ENCODE peak calls at places on chromosomes 16 and 17, in ten cellular contexts. One of them, this sample, is unnamed.

GRCh38 chr17:42744283-42744805 is 496 bp downstream of the EZH1 start:
- DNase-seq in skeletal muscle cell: no peak
- DNase-seq in astrocyte of the spinal cord: peak; percentile 36
- DNase-seq in heart left ventricle: peak; percentile 85
- DNase-seq in heart right ventricle: peak; percentile 83
- DNase-seq in pancreas: peak; percentile 92
- DNase-seq in adrenal gland: peak; percentile 80
- DNase-seq in testis: peak; percentile 82
- DNase-seq in CD4-positive, CD25-positive, alpha-beta regulatory T cell: peak; percentile 44
- DNase-seq in mesenchymal stem cell: peak; percentile 63
- DNase-seq in this sample: no peak

GRCh38 chr17:55770220-55770870 is 19.5 kb downstream of the PCTP start:
- DNase-seq in testis: no peak
- DNase-seq in pancreas: no peak
- DNase-seq in astrocyte of the spinal cord: peak; percentile 62
- DNase-seq in heart left ventricle: no peak
- DNase-seq in heart right ventricle: no peak
- DNase-seq in skeletal muscle cell: peak; percentile 39
- DNase-seq in adrenal gland: no peak
- DNase-seq in mesenchymal stem cell: peak; percentile 78
- DNase-seq in CD4-positive, CD25-positive, alpha-beta regulatory T cell: peak; percentile 2
- DNase-seq in this sample: peak; percentile 45

GRCh38 chr16:69942099-69942491 is 9.0 kb upstream of the CLEC18A start:
- DNase-seq in CD4-positive, CD25-positive, alpha-beta regulatory T cell: no peak
- DNase-seq in pancreas: no peak
- DNase-seq in mesenchymal stem cell: no peak
- DNase-seq in heart left ventricle: peak; percentile 22
- DNase-seq in testis: peak; percentile 3
- DNase-seq in astrocyte of the spinal cord: no peak
- DNase-seq in heart right ventricle: no peak
- DNase-seq in skeletal muscle cell: no peak
- DNase-seq in adrenal gland: peak; percentile 6
- DNase-seq in this sample: no peak

GRCh38 chr17:58421711-58422110 is 4.4 kb upstream of the RNF43 start:
- DNase-seq in mesenchymal stem cell: no peak
- DNase-seq in heart right ventricle: no peak
- DNase-seq in skeletal muscle cell: no peak
- DNase-seq in heart left ventricle: no peak
- DNase-seq in adrenal gland: no peak
- DNase-seq in pancreas: no peak
- DNase-seq in astrocyte of the spinal cord: no peak
- DNase-seq in CD4-positive, CD25-positive, alpha-beta regulatory T cell: no peak
- DNase-seq in testis: no peak
- DNase-seq in this sample: no peak

GRCh38 chr17:2227025-2227699 is 76.4 kb downstream of the SMG6 start:
- DNase-seq in heart right ventricle: no peak
- DNase-seq in CD4-positive, CD25-positive, alpha-beta regulatory T cell: no peak
- DNase-seq in skeletal muscle cell: no peak
- DNase-seq in astrocyte of the spinal cord: no peak
- DNase-seq in testis: no peak
- DNase-seq in mesenchymal stem cell: no peak
- DNase-seq in heart left ventricle: no peak
- DNase-seq in adrenal gland: no peak
- DNase-seq in pancreas: no peak
- DNase-seq in this sample: no peak

GRCh38 chr17:20094777-20095176 is 85.6 kb downstream of the SPECC1 start:
- DNase-seq in pancreas: no peak
- DNase-seq in CD4-positive, CD25-positive, alpha-beta regulatory T cell: no peak
- DNase-seq in heart left ventricle: no peak
- DNase-seq in skeletal muscle cell: no peak
- DNase-seq in heart right ventricle: no peak
- DNase-seq in adrenal gland: no peak
- DNase-seq in astrocyte of the spinal cord: no peak
- DNase-seq in mesenchymal stem cell: no peak
- DNase-seq in testis: no peak
- DNase-seq in this sample: no peak

GRCh38 chr17:44982113-44982702 is 14.1 kb upstream of the C1QL1 start:
- DNase-seq in mesenchymal stem cell: no peak
- DNase-seq in pancreas: no peak
- DNase-seq in skeletal muscle cell: no peak
- DNase-seq in astrocyte of the spinal cord: no peak
- DNase-seq in heart left ventricle: no peak
- DNase-seq in testis: no peak
- DNase-seq in adrenal gland: no peak
- DNase-seq in heart right ventricle: no peak
- DNase-seq in CD4-positive, CD25-positive, alpha-beta regulatory T cell: no peak
- DNase-seq in this sample: no peak

GRCh38 chr17:80263253-80264047 is 2.8 kb downstream of the RNF213 start:
- DNase-seq in mesenchymal stem cell: peak; percentile 88
- DNase-seq in testis: peak; percentile 90
- DNase-seq in CD4-positive, CD25-positive, alpha-beta regulatory T cell: peak; percentile 85
- DNase-seq in adrenal gland: peak; percentile 84
- DNase-seq in pancreas: peak; percentile 86
- DNase-seq in heart left ventricle: peak; percentile 89
- DNase-seq in heart right ventricle: peak; percentile 92
- DNase-seq in skeletal muscle cell: peak; percentile 60
- DNase-seq in astrocyte of the spinal cord: peak; percentile 82
- DNase-seq in this sample: peak; percentile 45

GRCh38 chr16:56269276-56269675 is 78.0 kb downstream of the GNAO1 start:
- DNase-seq in testis: no peak
- DNase-seq in skeletal muscle cell: no peak
- DNase-seq in heart right ventricle: no peak
- DNase-seq in adrenal gland: no peak
- DNase-seq in heart left ventricle: no peak
- DNase-seq in pancreas: no peak
- DNase-seq in mesenchymal stem cell: no peak
- DNase-seq in astrocyte of the spinal cord: no peak
- DNase-seq in CD4-positive, CD25-positive, alpha-beta regulatory T cell: no peak
- DNase-seq in this sample: no peak

GRCh38 chr16:27330542-27330941 is 16.8 kb downstream of the IL4R start:
- DNase-seq in pancreas: no peak
- DNase-seq in heart left ventricle: peak; percentile 66
- DNase-seq in astrocyte of the spinal cord: peak; percentile 97
- DNase-seq in adrenal gland: no peak
- DNase-seq in testis: no peak
- DNase-seq in heart right ventricle: peak; percentile 84
- DNase-seq in skeletal muscle cell: peak; percentile 62
- DNase-seq in CD4-positive, CD25-positive, alpha-beta regulatory T cell: no peak
- DNase-seq in mesenchymal stem cell: peak; percentile 99
- DNase-seq in this sample: peak; percentile 97

GRCh38 chr16:10729649-10730048 is 14.0 kb upstream of the NUBP1 start:
- DNase-seq in CD4-positive, CD25-positive, alpha-beta regulatory T cell: no peak
- DNase-seq in mesenchymal stem cell: no peak
- DNase-seq in testis: peak; percentile 59
- DNase-seq in skeletal muscle cell: no peak
- DNase-seq in pancreas: no peak
- DNase-seq in astrocyte of the spinal cord: peak; percentile 28
- DNase-seq in heart left ventricle: no peak
- DNase-seq in adrenal gland: peak; percentile 86
- DNase-seq in heart right ventricle: no peak
- DNase-seq in this sample: no peak

GRCh38 chr17:72255481-72255880 is 134.7 kb downstream of the SOX9 start:
- DNase-seq in CD4-positive, CD25-positive, alpha-beta regulatory T cell: no peak
- DNase-seq in heart right ventricle: no peak
- DNase-seq in pancreas: no peak
- DNase-seq in skeletal muscle cell: no peak
- DNase-seq in testis: no peak
- DNase-seq in adrenal gland: no peak
- DNase-seq in heart left ventricle: no peak
- DNase-seq in mesenchymal stem cell: no peak
- DNase-seq in astrocyte of the spinal cord: no peak
- DNase-seq in this sample: no peak

GRCh38 chr17:44118427-44119050 is 4.9 kb downstream of the HDAC5 start:
- DNase-seq in heart left ventricle: no peak
- DNase-seq in testis: no peak
- DNase-seq in adrenal gland: no peak
- DNase-seq in skeletal muscle cell: no peak
- DNase-seq in pancreas: no peak
- DNase-seq in heart right ventricle: no peak
- DNase-seq in astrocyte of the spinal cord: no peak
- DNase-seq in CD4-positive, CD25-positive, alpha-beta regulatory T cell: no peak
- DNase-seq in mesenchymal stem cell: no peak
- DNase-seq in this sample: no peak

DNA sequence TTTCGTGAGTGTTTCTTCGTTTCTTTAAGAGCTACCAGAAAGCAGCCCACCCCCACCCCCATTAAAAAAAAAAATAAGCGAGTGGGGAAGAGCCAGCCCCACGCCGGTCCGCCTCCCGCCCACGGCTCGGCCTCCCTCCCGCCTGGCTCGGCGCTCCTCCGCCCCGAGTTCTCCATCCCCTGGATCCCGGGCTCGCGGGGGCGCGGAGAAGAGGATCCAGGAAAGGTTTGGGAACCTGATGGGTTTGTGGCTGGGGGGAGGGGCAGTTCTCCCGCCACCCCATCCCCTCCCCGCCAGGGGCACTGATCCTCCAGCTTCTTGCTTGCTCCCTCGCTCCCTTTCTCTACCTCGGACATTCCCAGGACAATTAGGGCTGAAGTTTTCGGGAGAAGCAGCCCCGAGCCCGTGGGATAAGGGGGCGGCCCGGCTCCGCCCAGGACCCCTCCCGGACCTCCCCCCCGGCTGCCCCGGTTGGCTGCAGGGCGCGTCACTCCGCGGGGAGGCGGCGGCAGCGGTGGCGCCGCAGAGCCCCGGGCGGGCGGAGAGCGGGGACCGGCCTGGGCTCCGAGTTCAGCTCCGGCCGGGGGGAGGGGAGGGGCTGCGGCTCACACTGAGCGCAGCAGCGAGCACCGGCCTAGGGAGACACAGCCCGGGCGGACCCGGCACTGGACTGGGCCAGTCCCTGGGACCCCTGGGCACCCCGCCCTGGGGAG is 1.0 kb upstream of the SALL1 start:
- DNase-seq in testis: peak; percentile 41
- DNase-seq in CD4-positive, CD25-positive, alpha-beta regulatory T cell: no peak
- DNase-seq in skeletal muscle cell: peak; percentile 83
- DNase-seq in heart right ventricle: peak; percentile 71
- DNase-seq in adrenal gland: no peak
- DNase-seq in mesenchymal stem cell: peak; percentile 96
- DNase-seq in pancreas: peak; percentile 76
- DNase-seq in heart left ventricle: peak; percentile 44
- DNase-seq in astrocyte of the spinal cord: peak; percentile 93
- DNase-seq in this sample: peak; percentile 50
- H3K4me3 ChIP-seq in testis: peak overlapping the region; percentile 43
- H3K4me3 ChIP-seq in CD4-positive, CD25-positive, alpha-beta regulatory T cell: no peak overlapping the region
- H3K4me3 ChIP-seq in skeletal muscle cell: peak overlapping the region; percentile 76
- H3K4me3 ChIP-seq in heart right ventricle: peak overlapping the region; percentile 41
- H3K4me3 ChIP-seq in adrenal gland: no peak overlapping the region
- H3K4me3 ChIP-seq in mesenchymal stem cell: peak overlapping the region; percentile 94
- H3K4me3 ChIP-seq in pancreas: peak overlapping the region; percentile 46
- H3K4me3 ChIP-seq in heart left ventricle: peak overlapping the region; percentile 59
- H3K4me3 ChIP-seq in astrocyte of the spinal cord: peak overlapping the region; percentile 82
- H3K4me3 ChIP-seq in this sample: peak overlapping the region; percentile 58

GRCh38 chr16:89827383-89828198 is 684 bp upstream of the SPIRE2 start:
- DNase-seq in CD4-positive, CD25-positive, alpha-beta regulatory T cell: no peak
- DNase-seq in skeletal muscle cell: no peak
- DNase-seq in testis: peak; percentile 57
- DNase-seq in adrenal gland: peak; percentile 60
- DNase-seq in pancreas: peak; percentile 84
- DNase-seq in heart left ventricle: peak; percentile 65
- DNase-seq in mesenchymal stem cell: peak; percentile 91
- DNase-seq in astrocyte of the spinal cord: peak; percentile 51
- DNase-seq in heart right ventricle: peak; percentile 50
- DNase-seq in this sample: peak; percentile 23
- H3K4me3 ChIP-seq in CD4-positive, CD25-positive, alpha-beta regulatory T cell: no peak overlapping the region
- H3K4me3 ChIP-seq in skeletal muscle cell: peak overlapping the region; percentile 60
- H3K4me3 ChIP-seq in testis: peak overlapping the region; percentile 52
- H3K4me3 ChIP-seq in adrenal gland: no peak overlapping the region
- H3K4me3 ChIP-seq in pancreas: peak overlapping the region; percentile 47
- H3K4me3 ChIP-seq in heart left ventricle: peak overlapping the region; percentile 62
- H3K4me3 ChIP-seq in mesenchymal stem cell: peak overlapping the region; percentile 66
- H3K4me3 ChIP-seq in astrocyte of the spinal cord: peak overlapping the region; percentile 44
- H3K4me3 ChIP-seq in heart right ventricle: peak overlapping the region; percentile 58
- H3K4me3 ChIP-seq in this sample: peak overlapping the region; percentile 54

GRCh38 chr17:3947318-3947810 is 16.9 kb downstream of the ATP2A3 start:
- DNase-seq in pancreas: no peak
- DNase-seq in adrenal gland: no peak
- DNase-seq in heart left ventricle: no peak
- DNase-seq in skeletal muscle cell: no peak
- DNase-seq in mesenchymal stem cell: no peak
- DNase-seq in astrocyte of the spinal cord: no peak
- DNase-seq in heart right ventricle: no peak
- DNase-seq in CD4-positive, CD25-positive, alpha-beta regulatory T cell: no peak
- DNase-seq in testis: no peak
- DNase-seq in this sample: no peak
- H3K4me3 ChIP-seq in pancreas: no peak overlapping the region
- H3K4me3 ChIP-seq in adrenal gland: no peak overlapping the region
- H3K4me3 ChIP-seq in heart left ventricle: no peak overlapping the region
- H3K4me3 ChIP-seq in skeletal muscle cell: no peak overlapping the region
- H3K4me3 ChIP-seq in mesenchymal stem cell: no peak overlapping the region
- H3K4me3 ChIP-seq in astrocyte of the spinal cord: no peak overlapping the region
- H3K4me3 ChIP-seq in heart right ventricle: no peak overlapping the region
- H3K4me3 ChIP-seq in CD4-positive, CD25-positive, alpha-beta regulatory T cell: no peak overlapping the region
- H3K4me3 ChIP-seq in testis: no peak overlapping the region
- H3K4me3 ChIP-seq in this sample: no peak overlapping the region

DNA sequence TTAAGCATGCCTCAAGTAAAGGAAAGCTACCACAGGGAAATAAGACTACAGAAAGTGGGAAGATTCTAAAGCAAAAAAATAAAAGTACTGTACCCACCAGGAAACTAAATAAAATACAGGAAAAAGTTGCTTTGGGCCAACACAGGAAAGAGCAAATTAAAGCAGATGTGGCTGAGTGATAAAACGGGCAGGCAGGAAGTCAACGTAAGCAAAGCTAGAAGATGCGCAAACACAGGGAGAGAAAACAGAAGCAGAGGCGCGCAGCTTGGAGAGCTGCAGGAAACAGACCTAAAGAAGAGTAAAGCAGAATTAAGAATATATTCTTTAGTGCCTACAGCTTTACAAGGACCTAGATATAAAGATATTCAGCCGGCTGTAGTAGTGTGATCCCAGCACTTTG is 21.7 kb downstream of the USP36 start:
- DNase-seq in CD4-positive, CD25-positive, alpha-beta regulatory T cell: peak; percentile 76
- DNase-seq in adrenal gland: no peak
- DNase-seq in heart right ventricle: no peak
- DNase-seq in skeletal muscle cell: no peak
- DNase-seq in heart left ventricle: no peak
- DNase-seq in pancreas: peak; percentile 1
- DNase-seq in astrocyte of the spinal cord: no peak
- DNase-seq in mesenchymal stem cell: peak; percentile 28
- DNase-seq in testis: no peak
- DNase-seq in this sample: no peak
- H3K4me3 ChIP-seq in CD4-positive, CD25-positive, alpha-beta regulatory T cell: peak overlapping the region; percentile 75
- H3K4me3 ChIP-seq in adrenal gland: no peak overlapping the region
- H3K4me3 ChIP-seq in heart right ventricle: no peak overlapping the region
- H3K4me3 ChIP-seq in skeletal muscle cell: no peak overlapping the region
- H3K4me3 ChIP-seq in heart left ventricle: no peak overlapping the region
- H3K4me3 ChIP-seq in pancreas: no peak overlapping the region
- H3K4me3 ChIP-seq in astrocyte of the spinal cord: no peak overlapping the region
- H3K4me3 ChIP-seq in mesenchymal stem cell: no peak overlapping the region
- H3K4me3 ChIP-seq in testis: no peak overlapping the region
- H3K4me3 ChIP-seq in this sample: no peak overlapping the region

GRCh38 chr17:29243792-29244191 is 2.9 kb upstream of the CRYBA1 start:
- DNase-seq in heart right ventricle: no peak
- DNase-seq in testis: peak; percentile 39
- DNase-seq in skeletal muscle cell: no peak
- DNase-seq in adrenal gland: peak; percentile 49
- DNase-seq in CD4-positive, CD25-positive, alpha-beta regulatory T cell: no peak
- DNase-seq in mesenchymal stem cell: peak; percentile 42
- DNase-seq in pancreas: no peak
- DNase-seq in astrocyte of the spinal cord: no peak
- DNase-seq in heart left ventricle: no peak
- DNase-seq in this sample: no peak
- H3K4me3 ChIP-seq in heart right ventricle: no peak overlapping the region
- H3K4me3 ChIP-seq in testis: no peak overlapping the region
- H3K4me3 ChIP-seq in skeletal muscle cell: no peak overlapping the region
- H3K4me3 ChIP-seq in adrenal gland: no peak overlapping the region
- H3K4me3 ChIP-seq in CD4-positive, CD25-positive, alpha-beta regulatory T cell: no peak overlapping the region
- H3K4me3 ChIP-seq in mesenchymal stem cell: no peak overlapping the region
- H3K4me3 ChIP-seq in pancreas: no peak overlapping the region
- H3K4me3 ChIP-seq in astrocyte of the spinal cord: no peak overlapping the region
- H3K4me3 ChIP-seq in heart left ventricle: no peak overlapping the region
- H3K4me3 ChIP-seq in this sample: no peak overlapping the region